ENCODE peak calls at places on chromosomes 7 and 10, in eight cellular contexts. S is SK-MEL-5; X is progenitor cell of endocrine pancreas; J is NCI-H510A treated with DMSO at 0.1 percent for 48 hours; P is stimulated activated CD4-positive, alpha-beta T cell treated with anti-CD3 and anti-CD28 coated beads, Interleukin-4, amount 100 ng/mL, for 24 hours; M is left ventricle myocardium inferior; Z is esophagus squamous epithelium; W is activated naive CD8-positive, alpha-beta T cell treated with anti-CD3 and anti-CD28 coated beads, Interleukin-2, amount 50 U/mL, for 24 hours. N is an unnamed sample.

GRCh38 chr10:481636-482035 is 207.8 kb downstream of the DIP2C start:
- DNase-seq in S (no peak), X (no peak), J (no peak), P (no peak), M (no peak), Z (no peak), W (no peak), N (no peak)

GRCh38 chr7:141001561-141001960 is 13.2 kb downstream of the MRPS33 start:
- DNase-seq in S (no peak), X (no peak), J (no peak), P (no peak), M (no peak), Z (no peak), W (no peak), N (no peak)

GRCh38 chr10:132329565-132330485 is 2.2 kb upstream of the LRRC27 start:
- DNase-seq in S (no peak), X (no peak), J (no peak), P (peak; percentile 38), M (no peak), Z (no peak), W (peak; percentile 40), N (no peak)

GRCh38 chr7:8436965-8437364 is 3.6 kb downstream of the NXPH1 start:
- DNase-seq in S (peak; percentile 67), X (peak; percentile 75), J (peak; percentile 86), P (peak; percentile 14), M (no peak), Z (no peak), W (peak; percentile 65), N (no peak)

GRCh38 chr7:93977551-93977950 is 26.6 kb downstream of the BET1 start:
- DNase-seq in S (no peak), X (no peak), J (no peak), P (no peak), M (no peak), Z (no peak), W (no peak), N (no peak)

GRCh38 chr7:94584113-94584512 is 71.8 kb downstream of the SGCE start:
- DNase-seq in S (no peak), X (no peak), J (no peak), P (no peak), M (no peak), Z (no peak), W (no peak), N (no peak)

GRCh38 chr7:27708485-27708884 is 31.5 kb upstream of the TAX1BP1 start:
- DNase-seq in S (no peak), X (no peak), J (no peak), P (no peak), M (no peak), Z (no peak), W (no peak), N (no peak)

GRCh38 chr10:60099998-60100747 is 193.8 kb upstream of the CCDC6 start:
- DNase-seq in S (peak; percentile 71), X (peak; percentile 17), J (peak; percentile 18), P (peak; percentile 6), M (no peak), Z (no peak), W (no peak), N (no peak)

GRCh38 chr10:75825220-75825619 is 393.8 kb downstream of the LRMDA start:
- DNase-seq in S (no peak), X (no peak), J (no peak), P (no peak), M (no peak), Z (no peak), W (no peak), N (no peak)

GRCh38 chr10:1962025-1962424 is 224.7 kb upstream of the ADARB2 start:
- DNase-seq in S (peak; percentile 9), X (no peak), J (no peak), P (no peak), M (no peak), Z (no peak), W (no peak), N (no peak)

GRCh38 chr10:11986593-11987216 is 55.9 kb downstream of the UPF2 start:
- DNase-seq in S (peak; percentile 89), X (peak; percentile 64), J (peak; percentile 47), P (peak; percentile 71), M (peak; percentile 65), Z (no peak), W (peak; percentile 78), N (peak; percentile 64)

GRCh38 chr7:76008156-76008687 is 13.8 kb upstream of the TMEM120A start:
- DNase-seq in S (no peak), X (no peak), J (no peak), P (no peak), M (no peak), Z (no peak), W (peak; percentile 54), N (no peak)

GRCh38 chr10:124220971-124221355 is 127.6 kb upstream of the CHST15 start:
- DNase-seq in S (no peak), X (no peak), J (no peak), P (no peak), M (no peak), Z (no peak), W (no peak), N (no peak)

GRCh38 chr7:148699024-148699771 is 495 bp downstream of the CUL1 start:
- DNase-seq in S (peak; percentile 55), X (peak; percentile 30), J (no peak), P (peak; percentile 62), M (peak; percentile 61), Z (no peak), W (peak; percentile 69), N (peak; percentile 46)

GRCh38 chr7:129688503-129689222 is 77.1 kb downstream of the NRF1 start:
- DNase-seq in S (no peak), X (no peak), J (no peak), P (no peak), M (no peak), Z (no peak), W (no peak), N (no peak)

GRCh38 chr10:133114251-133114650 is 26.5 kb downstream of the ADGRA1 start:
- DNase-seq in S (no peak), X (no peak), J (no peak), P (no peak), M (no peak), Z (no peak), W (no peak), N (no peak)

GRCh38 chr7:158284617-158285382 is 302.8 kb downstream of the PTPRN2 start:
- DNase-seq in S (no peak), X (no peak), J (no peak), P (no peak), M (no peak), Z (no peak), W (no peak), N (no peak)

GRCh38 chr10:28089467-28089866 is 90.6 kb upstream of the ODAD2 start:
- DNase-seq in S (no peak), X (no peak), J (no peak), P (no peak), M (no peak), Z (no peak), W (no peak), N (no peak)

GRCh38 chr7:38310601-38311057 is 37.2 kb upstream of the TARP start:
- DNase-seq in S (no peak), X (no peak), J (peak; percentile 4), P (no peak), M (peak; percentile 63), Z (no peak), W (no peak), N (no peak)

GRCh38 chr10:113496124-113496523 is 56.7 kb upstream of the HABP2 start:
- DNase-seq in S (no peak), X (no peak), J (no peak), P (no peak), M (no peak), Z (no peak), W (no peak), N (no peak)

GRCh38 chr10:72688208-72688651 is 3.7 kb upstream of the MCU start:
- DNase-seq in S (no peak), X (no peak), J (peak; percentile 19), P (no peak), M (no peak), Z (no peak), W (no peak), N (no peak)

GRCh38 chr10:69328346-69328687 is 50.0 kb downstream of the HK1 start:
- DNase-seq in S (no peak), X (no peak), J (no peak), P (no peak), M (no peak), Z (no peak), W (no peak), N (no peak)

GRCh38 chr10:48684792-48685651 is at the start of gene WDFY4:
- DNase-seq in S (no peak), X (no peak), J (no peak), P (no peak), M (no peak), Z (no peak), W (no peak), N (no peak)

GRCh38 chr7:116706668-116707126 is 34.7 kb downstream of the MET start:
- DNase-seq in S (peak; percentile 57), X (no peak), J (peak; percentile 44), P (no peak), M (no peak), Z (no peak), W (no peak), N (no peak)

GRCh38 chr10:82378146-82378545 is 503.2 kb downstream of the NRG3 start:
- DNase-seq in S (peak; percentile 57), X (no peak), J (no peak), P (no peak), M (no peak), Z (no peak), W (no peak), N (no peak)

GRCh38 chr10:80163741-80164341 is 31.3 kb downstream of the PLAC9 start:
- DNase-seq in S (no peak), X (no peak), J (no peak), P (no peak), M (no peak), Z (no peak), W (no peak), N (no peak)

GRCh38 chr7:46215987-46216567 is 295.0 kb upstream of the IGFBP3 start:
- DNase-seq in S (peak; percentile 98), X (no peak), J (no peak), P (no peak), M (peak; percentile 37), Z (no peak), W (no peak), N (no peak)

GRCh38 chr10:91634898-91635297 is 2.0 kb upstream of the PPP1R3C start:
- DNase-seq in S (no peak), X (no peak), J (no peak), P (no peak), M (no peak), Z (no peak), W (no peak), N (no peak)

GRCh38 chr7:39336457-39336856 is 229.7 kb upstream of the YAE1 start:
- DNase-seq in S (no peak), X (no peak), J (no peak), P (no peak), M (no peak), Z (no peak), W (no peak), N (no peak)

GRCh38 chr7:123431075-123431614 is 103.2 kb downstream of the IQUB start:
- DNase-seq in S (no peak), X (no peak), J (no peak), P (no peak), M (no peak), Z (no peak), W (no peak), N (no peak)

GRCh38 chr10:78977761-78978305 is 90.9 kb upstream of the ZMIZ1 start:
- DNase-seq in S (no peak), X (no peak), J (no peak), P (no peak), M (no peak), Z (no peak), W (no peak), N (no peak)

GRCh38 chr7:89247207-89247606 is 451.7 kb upstream of the TEX47 start:
- DNase-seq in S (peak; percentile 10), X (no peak), J (no peak), P (no peak), M (no peak), Z (no peak), W (no peak), N (no peak)

GRCh38 chr10:20271490-20271889 is 455.3 kb downstream of the PLXDC2 start:
- DNase-seq in S (no peak), X (no peak), J (no peak), P (no peak), M (no peak), Z (no peak), W (no peak), N (no peak)

GRCh38 chr7:155007947-155008346 is 5.0 kb upstream of the PAXIP1 start:
- DNase-seq in S (peak; percentile 87), X (no peak), J (no peak), P (peak; percentile 15), M (no peak), Z (no peak), W (peak; percentile 17), N (peak; percentile 6)